ENCODE peak calls at places on chromosome 12, in five cellular contexts. D, Z, J, X and V are unnamed samples.

GRCh38 chr12:47778842-47779241 is 5.8 kb downstream of the SLC48A1 start:
- DNase-seq in D (no peak), Z (no peak), J (no peak), X (no peak), V (no peak)

GRCh38 chr12:49556391-49557186 is 11.4 kb downstream of the MCRS1 start:
- DNase-seq in D (no peak), Z (no peak), J (no peak), X (no peak), V (no peak)

GRCh38 chr12:20491290-20491689 is 123.0 kb downstream of the PDE3A start:
- DNase-seq in D (no peak), Z (no peak), J (no peak), X (no peak), V (no peak)

GRCh38 chr12:50055831-50056628 is 1.4 kb upstream of the ASIC1 start:
- DNase-seq in D (peak), Z (peak), J (peak), X (peak), V (no peak)

GRCh38 chr12:107159384-107159900 is 66.1 kb upstream of the CRY1 start:
- DNase-seq in D (no peak), Z (no peak), J (no peak), X (no peak), V (no peak)

GRCh38 chr12:1217191-1217949 is 226.3 kb downstream of the ERC1 start:
- DNase-seq in D (peak), Z (peak), J (no peak), X (peak), V (peak)

GRCh38 chr12:121237415-121237814 is 27.5 kb downstream of the P2RX4 start:
- DNase-seq in D (no peak), Z (no peak), J (no peak), X (no peak), V (no peak)

GRCh38 chr12:41189395-41190251 is 1.5 kb downstream of the PDZRN4 start:
- DNase-seq in D (no peak), Z (no peak), J (no peak), X (peak), V (no peak)

GRCh38 chr12:26195250-26195640 is at the start of gene SSPN:
- DNase-seq in D (peak), Z (no peak), J (no peak), X (peak), V (peak)